ENCODE peak calls at places on chromosome 15, in ten cellular contexts. Y, P, I, Z, C, T, O, D, G and Q are unnamed samples.

GRCh38 chr15:92693922-92694331 is 38.4 kb upstream of the FAM174B start:
- DNase-seq in Y (peak), P (no peak), I (no peak), Z (no peak), C (no peak), T (peak), O (no peak), D (no peak), G (no peak), Q (no peak)

GRCh38 chr15:77027697-77028450 is 32.9 kb downstream of the PSTPIP1 start:
- DNase-seq in Y (no peak), P (no peak), I (no peak), Z (no peak), C (no peak), T (no peak), O (no peak), D (no peak), G (peak), Q (no peak)

GRCh38 chr15:72983812-72984211 is 68.5 kb upstream of the NEO1 start:
- DNase-seq in Y (no peak), P (no peak), I (no peak), Z (no peak), C (no peak), T (no peak), O (no peak), D (no peak), G (no peak), Q (no peak)

GRCh38 chr15:22979069-22979698 is 984 bp downstream of the CYFIP1 start:
- DNase-seq in Y (peak), P (peak), I (peak), Z (no peak), C (no peak), T (no peak), O (no peak), D (peak), G (no peak), Q (no peak)

GRCh38 chr15:60228619-60229018 is 169.2 kb downstream of the ANXA2 start:
- DNase-seq in Y (no peak), P (no peak), I (no peak), Z (no peak), C (no peak), T (no peak), O (no peak), D (no peak), G (no peak), Q (no peak)

GRCh38 chr15:89486726-89487050 is 9.7 kb downstream of the RHCG start:
- DNase-seq in Y (no peak), P (peak), I (no peak), Z (no peak), C (no peak), T (no peak), O (no peak), D (peak), G (peak), Q (no peak)

GRCh38 chr15:71049706-71050422 is 65.4 kb upstream of the THSD4 start:
- DNase-seq in Y (no peak), P (no peak), I (no peak), Z (no peak), C (no peak), T (no peak), O (no peak), D (no peak), G (no peak), Q (no peak)

GRCh38 chr15:68054658-68055223 is 626 bp downstream of the PIAS1 start:
- DNase-seq in Y (peak), P (peak), I (peak), Z (no peak), C (peak), T (no peak), O (no peak), D (peak), G (peak), Q (no peak)

GRCh38 chr15:68252925-68253534 is 23.5 kb upstream of the CLN6 start:
- DNase-seq in Y (peak), P (peak), I (peak), Z (peak), C (no peak), T (peak), O (no peak), D (peak), G (no peak), Q (no peak)